ENCODE peak calls at places on chromosomes 16 and 17, in eight cellular contexts. D, E, W, N, F, C, L and K are unnamed samples. For H3K4me1 and H3K36me3, the result is how much of the 10 kb centered on the place peaks cover.

GRCh38 chr16:81454044-81454443 is 9.4 kb downstream of the CMIP start:
- DNase-seq in D (no peak), E (no peak), W (no peak), N (no peak), F (no peak), C (no peak), L (no peak), K (no peak)

GRCh38 chr16:11492808-11493530 is 93.8 kb downstream of the LITAF start:
- DNase-seq in D (no peak), E (no peak), W (no peak), N (no peak), F (no peak), C (no peak), L (no peak), K (peak)

GRCh38 chr16:56956076-56956475 is 5.7 kb upstream of the CETP start:
- DNase-seq in D (no peak), E (no peak), W (no peak), N (no peak), F (no peak), C (no peak), L (no peak), K (no peak)

GRCh38 chr17:43961954-43962353 is 8.2 kb upstream of the PYY start:
- DNase-seq in D (no peak), E (no peak), W (no peak), N (no peak), F (no peak), C (no peak), L (no peak), K (no peak)

GRCh38 chr16:1428511-1428910 is 2.4 kb upstream of the PERCC1 start:
- DNase-seq in D (no peak), E (no peak), W (peak), N (peak), F (no peak), C (no peak), L (no peak), K (no peak)

GRCh38 chr16:58907297-58907696 is 173.2 kb upstream of the GOT2 start:
- DNase-seq in D (no peak), E (no peak), W (no peak), N (no peak), F (no peak), C (peak), L (no peak), K (no peak)

GRCh38 chr17:77498875-77499698 is 358.3 kb downstream of the SEC14L1 start:
- DNase-seq in D (no peak), E (peak), W (no peak), N (peak), F (no peak), C (no peak), L (no peak), K (peak)

GRCh38 chr16:2196162-2196980 is at the start of gene CASKIN1:
- DNase-seq in D (no peak), E (peak), W (peak), N (peak), F (no peak), C (no peak), L (no peak), K (no peak)

GRCh38 chr16:13291934-13292333 is 390.5 kb downstream of the SHISA9 start:
- DNase-seq in D (no peak), E (peak), W (peak), N (no peak), F (no peak), C (no peak), L (no peak), K (no peak)

GRCh38 chr16:85157813-85158701 is 45.8 kb upstream of the CIBAR2 start:
- DNase-seq in D (no peak), E (no peak), W (peak), N (no peak), F (no peak), C (no peak), L (no peak), K (no peak)

GRCh38 chr16:79369796-79370195 is 230.7 kb downstream of the MAF start:
- DNase-seq in D (no peak), E (no peak), W (no peak), N (no peak), F (no peak), C (peak), L (no peak), K (no peak)

GRCh38 chr16:53745753-53746258 is 41.9 kb downstream of the FTO start:
- DNase-seq in D (no peak), E (no peak), W (peak), N (no peak), F (no peak), C (peak), L (no peak), K (no peak)

GRCh38 chr17:41528959-41529353 is 848 bp upstream of the KRT19 start:
- DNase-seq in D (no peak), E (peak), W (peak), N (peak), F (no peak), C (no peak), L (no peak), K (no peak)

GRCh38 chr17:45073414-45074070 is 12.4 kb downstream of the NMT1 start:
- DNase-seq in D (peak), E (peak), W (no peak), N (no peak), F (no peak), C (peak), L (no peak), K (no peak)

GRCh38 chr16:71449020-71449419 is 7.2 kb upstream of the TLE7 start:
- DNase-seq in D (no peak), E (no peak), W (no peak), N (no peak), F (no peak), C (peak), L (no peak), K (no peak)

GRCh38 chr16:67594956-67595355 is 32.6 kb downstream of the CTCF start:
- DNase-seq in D (no peak), E (peak), W (peak), N (no peak), F (no peak), C (peak), L (no peak), K (no peak)

GRCh38 chr17:33469911-33470310 is 176.8 kb upstream of the ASIC2 start:
- DNase-seq in D (no peak), E (peak), W (no peak), N (no peak), F (no peak), C (peak), L (no peak), K (no peak)

GRCh38 chr16:24145927-24146326 is 110.2 kb upstream of the CACNG3 start:
- DNase-seq in D (no peak), E (no peak), W (no peak), N (no peak), F (no peak), C (no peak), L (no peak), K (no peak)

GRCh38 chr16:56610017-56610608 is 1.7 kb downstream of the MT2A start:
- DNase-seq in D (peak), E (peak), W (no peak), N (no peak), F (peak), C (peak), L (peak), K (peak)

GRCh38 chr17:12037970-12038369 is 17.3 kb downstream of the MAP2K4 start:
- DNase-seq in D (no peak), E (no peak), W (no peak), N (no peak), F (no peak), C (no peak), L (no peak), K (no peak)

GRCh38 chr17:12924614-12925013 is 93.2 kb downstream of the ELAC2 start:
- DNase-seq in D (no peak), E (no peak), W (no peak), N (no peak), F (no peak), C (no peak), L (no peak), K (no peak)

GRCh38 chr16:24701521-24701951 is 27.9 kb upstream of the TNRC6A start:
- DNase-seq in D (no peak), E (no peak), W (no peak), N (no peak), F (no peak), C (peak), L (peak), K (no peak)

GRCh38 chr17:1231456-1231855 is 38.8 kb upstream of the BHLHA9 start:
- DNase-seq in D (peak), E (no peak), W (no peak), N (no peak), F (peak), C (no peak), L (peak), K (peak)

GRCh38 chr17:10094806-10095205 is 103.6 kb downstream of the GAS7 start:
- DNase-seq in D (no peak), E (no peak), W (no peak), N (no peak), F (no peak), C (no peak), L (peak), K (no peak)

GRCh38 chr17:21218101-21218500 is 4.1 kb upstream of the TMEM11 start:
- DNase-seq in D (no peak), E (no peak), W (peak), N (no peak), F (no peak), C (no peak), L (no peak), K (no peak)

GRCh38 chr16:87956771-87957279 is 5.6 kb downstream of the BANP start:
- DNase-seq in D (no peak), E (peak), W (peak), N (no peak), F (no peak), C (peak), L (no peak), K (no peak)

GRCh38 chr16:67562526-67562917 is at the start of gene CTCF:
- DNase-seq in D (peak), E (peak), W (peak), N (peak), F (peak), C (peak), L (peak), K (peak)

GRCh38 chr17:72357764-72358365 is 237.0 kb downstream of the SOX9 start:
- DNase-seq in D (no peak), E (no peak), W (no peak), N (no peak), F (no peak), C (no peak), L (no peak), K (no peak)

GRCh38 chr16:9114112-9114511 is 22.7 kb downstream of the HAPSTR1 start:
- DNase-seq in D (no peak), E (no peak), W (no peak), N (no peak), F (no peak), C (no peak), L (no peak), K (no peak)

GRCh38 chr16:9113707-9114106 is 22.3 kb downstream of the HAPSTR1 start:
- DNase-seq in D (no peak), E (no peak), W (no peak), N (no peak), F (no peak), C (no peak), L (no peak), K (no peak)

GRCh38 chr16:9112166-9112843 is 20.9 kb downstream of the HAPSTR1 start:
- DNase-seq in D (no peak), E (no peak), W (no peak), N (no peak), F (no peak), C (no peak), L (no peak), K (no peak)

GRCh38 chr16:9114842-9115241 is 23.4 kb downstream of the HAPSTR1 start:
- DNase-seq in D (no peak), E (no peak), W (no peak), N (no peak), F (no peak), C (no peak), L (no peak), K (no peak)

DNA sequence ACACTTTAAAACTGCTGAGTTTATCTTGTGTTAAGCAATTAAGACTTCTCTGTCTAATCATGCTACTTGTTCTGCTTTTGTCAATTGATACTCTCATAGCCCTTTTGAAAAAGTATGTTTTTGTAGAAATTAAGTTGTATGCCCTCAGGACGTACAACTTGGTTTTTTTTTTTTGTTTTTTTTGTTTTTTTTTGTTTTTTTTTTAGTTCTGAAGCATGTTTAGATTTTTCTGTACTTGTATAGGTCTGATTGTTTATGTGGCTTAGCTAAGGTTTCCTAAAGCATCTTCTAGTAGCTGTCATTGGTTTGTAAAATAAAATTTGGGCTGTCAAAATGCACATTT is 21.4 kb downstream of the HAPSTR1 start:
- DNase-seq in D (no peak), E (no peak), W (no peak), N (no peak), F (no peak), C (no peak), L (no peak), K (no peak)
- H3K4me1 ChIP-seq in D (under half), E (under half), W (half or more), N (half or more), F (half or more), C (under half), L (half or more), K (under half)

GRCh38 chr16:30725465-30725792 is 22.8 kb upstream of the PHKG2 start:
- DNase-seq in D (no peak), E (no peak), W (no peak), N (no peak), F (no peak), C (no peak), L (peak), K (no peak)
- H3K27ac ChIP-seq in D (no peak), E (no peak), W (no peak), N (no peak), F (peak), C (no peak), L (no peak), K (no peak)

GRCh38 chr16:4883501-4883900 is 36.2 kb downstream of the UBN1 start:
- DNase-seq in D (no peak), E (no peak), W (no peak), N (peak), F (peak), C (no peak), L (no peak), K (no peak)
- H3K36me3 ChIP-seq in D (under half), E (under half), W (under half), N (half or more), F (half or more), C (under half), L (half or more), K (under half)

GRCh38 chr16:29812754-29813643 is 1.0 kb downstream of the PRRT2 start:
- DNase-seq in D (no peak), E (no peak), W (no peak), N (peak), F (no peak), C (no peak), L (no peak), K (no peak)

GRCh38 chr16:29813644-29814562 is 1.9 kb downstream of the PRRT2 start:
- DNase-seq in D (no peak), E (no peak), W (no peak), N (peak), F (no peak), C (no peak), L (no peak), K (peak)

GRCh38 chr16:29810699-29811169 is 1.3 kb upstream of the PRRT2 start:
- DNase-seq in D (no peak), E (no peak), W (peak), N (no peak), F (no peak), C (no peak), L (peak), K (no peak)

GRCh38 chr16:29811170-29811895 is 660 bp upstream of the PRRT2 start:
- DNase-seq in D (peak), E (peak), W (peak), N (peak), F (peak), C (peak), L (peak), K (peak)

DNA sequence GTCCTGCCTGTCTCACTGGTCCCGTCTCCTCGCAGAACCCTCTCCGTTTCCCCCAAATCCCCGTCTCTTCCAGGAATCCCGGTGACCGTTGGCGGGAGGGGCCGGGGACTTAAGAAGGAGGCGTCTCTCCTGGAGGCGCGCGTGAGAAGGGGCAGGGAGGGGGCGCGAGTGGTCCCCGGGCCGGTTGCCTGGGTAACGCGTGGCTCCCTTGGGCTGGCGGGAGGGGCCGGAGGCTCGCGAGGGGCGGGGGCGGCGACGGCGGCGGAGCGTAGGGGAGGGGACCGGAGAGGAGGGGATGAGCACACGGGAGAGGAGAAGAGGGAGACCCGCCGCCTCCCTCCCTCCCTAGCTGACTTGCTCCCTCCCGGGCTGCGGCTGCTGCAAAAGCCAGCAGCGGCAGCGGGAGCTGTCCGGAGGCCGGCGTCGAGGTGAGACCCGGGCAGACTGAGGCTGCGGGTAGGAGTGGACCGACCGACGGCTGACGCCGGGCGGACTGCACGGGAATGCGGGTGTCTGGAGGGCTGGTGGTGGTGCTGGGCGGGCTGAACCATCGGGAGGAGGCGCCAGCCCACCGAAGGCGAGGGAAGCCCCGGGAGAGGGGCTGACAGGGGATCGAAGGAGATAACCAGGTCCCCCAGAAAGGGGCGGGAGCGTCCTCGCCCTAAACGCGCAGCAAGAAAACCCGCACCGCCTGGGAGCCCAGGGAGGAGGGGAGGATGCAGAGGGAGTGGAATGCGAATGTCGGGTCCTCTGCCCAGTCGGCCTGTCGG is at the start of gene PRRT2:
- DNase-seq in D (peak), E (peak), W (peak), N (peak), F (peak), C (no peak), L (peak), K (peak)
- H3K4me1 ChIP-seq in D (under half), E (under half), W (half or more), N (half or more), F (half or more), C (under half), L (half or more), K (under half)